ENCODE peak calls at places on chromosomes 13 and 19, in four cellular contexts. One of them, this sample, is unnamed.

GRCh38 chr19:3481241-3482090 is 1.1 kb upstream of the SMIM24 start:
- DNase-seq in SK-N-SH: no peak
- DNase-seq in HCT116: no peak
- DNase-seq in K562: peak
- DNase-seq in this sample: no peak

GRCh38 chr19:34217952-34218817 is 36.2 kb upstream of the GARRE1 start:
- DNase-seq in SK-N-SH: peak
- DNase-seq in K562: peak
- DNase-seq in HCT116: no peak
- DNase-seq in this sample: no peak

GRCh38 chr19:21084343-21084742 is 2.3 kb downstream of the ZNF714 start:
- DNase-seq in SK-N-SH: no peak
- DNase-seq in HCT116: no peak
- DNase-seq in K562: no peak
- DNase-seq in this sample: no peak

GRCh38 chr19:33587150-33587549 is 34.6 kb upstream of the CHST8 start:
- DNase-seq in K562: no peak
- DNase-seq in HCT116: no peak
- DNase-seq in SK-N-SH: no peak
- DNase-seq in this sample: no peak

GRCh38 chr13:85312071-85312470 is 487.1 kb downstream of the SLITRK6 start:
- DNase-seq in SK-N-SH: no peak
- DNase-seq in K562: no peak
- DNase-seq in HCT116: no peak
- DNase-seq in this sample: no peak

GRCh38 chr13:111361046-111361872 is 40.8 kb downstream of the TEX29 start:
- DNase-seq in HCT116: no peak
- DNase-seq in SK-N-SH: no peak
- DNase-seq in K562: no peak
- DNase-seq in this sample: no peak

GRCh38 chr13:51797664-51798488 is 6.1 kb downstream of the DHRS12 start:
- DNase-seq in HCT116: peak
- DNase-seq in K562: no peak
- DNase-seq in SK-N-SH: peak
- DNase-seq in this sample: peak

GRCh38 chr19:47633996-47634395 is 25.1 kb downstream of the BICRA start:
- DNase-seq in K562: no peak
- DNase-seq in HCT116: no peak
- DNase-seq in SK-N-SH: no peak
- DNase-seq in this sample: no peak

GRCh38 chr13:40995997-40996396 is 23.1 kb downstream of the ELF1 start:
- DNase-seq in HCT116: no peak
- DNase-seq in SK-N-SH: no peak
- DNase-seq in K562: no peak
- DNase-seq in this sample: no peak

GRCh38 chr19:3510727-3511126 is 4.6 kb downstream of the FZR1 start:
- DNase-seq in SK-N-SH: no peak
- DNase-seq in K562: no peak
- DNase-seq in HCT116: no peak
- DNase-seq in this sample: no peak

GRCh38 chr13:46185634-46186033 is 3.7 kb upstream of the LCP1 start:
- DNase-seq in SK-N-SH: no peak
- DNase-seq in HCT116: no peak
- DNase-seq in K562: no peak
- DNase-seq in this sample: no peak

GRCh38 chr19:13127811-13128575 is 9.9 kb downstream of the NACC1 start:
- DNase-seq in K562: no peak
- DNase-seq in SK-N-SH: no peak
- DNase-seq in HCT116: no peak
- DNase-seq in this sample: no peak

GRCh38 chr13:61109741-61110140 is 305.9 kb downstream of the PCDH20 start:
- DNase-seq in SK-N-SH: no peak
- DNase-seq in K562: no peak
- DNase-seq in HCT116: no peak
- DNase-seq in this sample: no peak

GRCh38 chr13:49165798-49166752 is 54.1 kb upstream of the MLNR start:
- DNase-seq in HCT116: no peak
- DNase-seq in SK-N-SH: no peak
- DNase-seq in K562: no peak
- DNase-seq in this sample: no peak

GRCh38 chr19:47436712-47437401 is 17.5 kb upstream of the MEIS3 start:
- DNase-seq in SK-N-SH: peak
- DNase-seq in HCT116: peak
- DNase-seq in K562: peak
- DNase-seq in this sample: peak

GRCh38 chr13:45257638-45258338 is 56.9 kb upstream of the KCTD4 start:
- DNase-seq in HCT116: no peak
- DNase-seq in SK-N-SH: no peak
- DNase-seq in K562: no peak
- DNase-seq in this sample: no peak

GRCh38 chr13:43124495-43124894 is 101.1 kb downstream of the DNAJC15 start:
- DNase-seq in SK-N-SH: no peak
- DNase-seq in K562: no peak
- DNase-seq in HCT116: no peak
- DNase-seq in this sample: no peak

GRCh38 chr13:31418186-31418585 is 218.4 kb downstream of the B3GLCT start:
- DNase-seq in K562: no peak
- DNase-seq in SK-N-SH: no peak
- DNase-seq in HCT116: no peak
- DNase-seq in this sample: no peak

GRCh38 chr19:23822735-23823134 is 64.0 kb upstream of the ZNF681 start:
- DNase-seq in K562: no peak
- DNase-seq in SK-N-SH: no peak
- DNase-seq in HCT116: no peak
- DNase-seq in this sample: peak

GRCh38 chr19:53992211-53992610 is 774 bp downstream of the CACNG6 start:
- DNase-seq in HCT116: no peak
- DNase-seq in K562: no peak
- DNase-seq in SK-N-SH: no peak
- DNase-seq in this sample: no peak

GRCh38 chr19:48638831-48639381 is 1.7 kb upstream of the DBP start:
- DNase-seq in SK-N-SH: peak
- DNase-seq in K562: peak
- DNase-seq in HCT116: no peak
- DNase-seq in this sample: peak

GRCh38 chr19:55178781-55179569 is 1.1 kb downstream of the SYT5 start:
- DNase-seq in HCT116: peak
- DNase-seq in K562: peak
- DNase-seq in SK-N-SH: peak
- DNase-seq in this sample: peak

GRCh38 chr13:76758257-76758656 is 127.9 kb downstream of the KCTD12 start:
- DNase-seq in SK-N-SH: peak
- DNase-seq in HCT116: no peak
- DNase-seq in K562: no peak
- DNase-seq in this sample: no peak

GRCh38 chr13:50891206-50891605 is 18.4 kb upstream of the RNASEH2B start:
- DNase-seq in K562: no peak
- DNase-seq in SK-N-SH: no peak
- DNase-seq in HCT116: no peak
- DNase-seq in this sample: no peak

GRCh38 chr19:47445937-47446402 is 25.7 kb downstream of the SLC8A2 start:
- DNase-seq in K562: peak
- DNase-seq in HCT116: no peak
- DNase-seq in SK-N-SH: peak
- DNase-seq in this sample: peak

GRCh38 chr19:15252398-15253018 is 20.3 kb upstream of the EPHX3 start:
- DNase-seq in SK-N-SH: no peak
- DNase-seq in HCT116: no peak
- DNase-seq in K562: no peak
- DNase-seq in this sample: no peak

GRCh38 chr19:5131031-5131865 is 162.3 kb downstream of the KDM4B start:
- DNase-seq in SK-N-SH: no peak
- DNase-seq in K562: peak
- DNase-seq in HCT116: no peak
- DNase-seq in this sample: no peak

GRCh38 chr13:74274946-74275345 is 140.7 kb upstream of the KLF12 start:
- DNase-seq in K562: no peak
- DNase-seq in HCT116: no peak
- DNase-seq in SK-N-SH: no peak
- DNase-seq in this sample: no peak

GRCh38 chr13:104810242-104810641 is 1725.2 kb downstream of the EFNB2 start:
- DNase-seq in SK-N-SH: no peak
- DNase-seq in K562: no peak
- DNase-seq in HCT116: no peak
- DNase-seq in this sample: no peak

GRCh38 chr19:38213911-38214625 is 10.0 kb downstream of the DPF1 start:
- DNase-seq in K562: no peak
- DNase-seq in SK-N-SH: no peak
- DNase-seq in HCT116: no peak
- DNase-seq in this sample: no peak
- TF ChIP-seq JUND in K562: no peak
- TF ChIP-seq JUND in SK-N-SH: no peak
- TF ChIP-seq JUND in HCT116: no peak
- TF ChIP-seq JUND in this sample: no peak

DNA sequence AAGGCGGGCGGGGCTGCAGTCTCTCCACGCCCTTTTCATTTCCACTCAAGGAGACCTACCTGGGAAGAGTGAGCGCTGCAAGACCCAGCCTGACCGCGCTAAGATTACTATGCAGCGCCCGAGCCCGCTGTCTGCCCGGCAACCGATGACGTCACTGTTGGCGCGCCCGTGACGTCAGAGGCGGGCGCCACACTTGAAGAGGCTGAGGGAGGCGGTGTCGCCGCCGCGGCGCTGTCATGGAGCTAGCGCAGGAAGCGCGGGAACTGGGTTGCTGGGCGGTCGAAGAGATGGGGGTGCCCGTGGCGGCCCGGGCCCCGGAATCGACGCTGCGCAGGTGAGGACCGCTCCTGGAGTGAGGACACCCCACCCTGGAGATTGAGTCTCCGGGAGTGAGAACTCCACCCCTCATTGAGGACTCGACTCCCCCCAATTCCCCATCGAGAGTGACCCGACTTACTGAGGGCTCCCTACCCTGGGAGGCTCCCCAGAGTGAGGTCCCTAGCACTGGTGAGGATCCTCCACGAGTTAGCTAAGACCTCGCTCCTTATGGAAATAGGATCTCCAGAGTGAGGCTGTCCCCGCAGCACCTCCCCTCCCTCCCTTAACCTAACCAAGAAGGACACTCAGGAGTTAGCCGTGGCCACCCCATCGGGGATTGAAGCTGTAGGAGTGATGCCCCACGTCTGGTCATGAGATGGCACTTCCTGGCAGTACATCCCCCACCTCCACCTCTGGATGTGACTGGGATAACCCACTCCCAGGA is at the start of gene HAUS5:
- DNase-seq in K562: peak
- DNase-seq in HCT116: peak
- DNase-seq in SK-N-SH: peak
- DNase-seq in this sample: peak
- TF ChIP-seq JUND in K562: peak
- TF ChIP-seq JUND in HCT116: no peak
- TF ChIP-seq JUND in SK-N-SH: no peak
- TF ChIP-seq JUND in this sample: no peak

GRCh38 chr13:21234537-21234936 is 58.1 kb downstream of the MRPL57 start:
- DNase-seq in K562: no peak
- DNase-seq in SK-N-SH: peak
- DNase-seq in HCT116: no peak
- DNase-seq in this sample: no peak
- TF ChIP-seq JUND in K562: no peak
- TF ChIP-seq JUND in SK-N-SH: no peak
- TF ChIP-seq JUND in HCT116: no peak
- TF ChIP-seq JUND in this sample: no peak

GRCh38 chr19:6270076-6270745 is 9.6 kb downstream of the MLLT1 start:
- DNase-seq in K562: no peak
- DNase-seq in HCT116: no peak
- DNase-seq in SK-N-SH: no peak
- DNase-seq in this sample: no peak
- TF ChIP-seq JUND in K562: no peak
- TF ChIP-seq JUND in HCT116: no peak
- TF ChIP-seq JUND in SK-N-SH: no peak
- TF ChIP-seq JUND in this sample: no peak

GRCh38 chr13:73141292-73141771 is 82.5 kb downstream of the KLF5 start:
- DNase-seq in HCT116: no peak
- DNase-seq in SK-N-SH: no peak
- DNase-seq in K562: no peak
- DNase-seq in this sample: no peak
- TF ChIP-seq JUND in HCT116: no peak
- TF ChIP-seq JUND in SK-N-SH: no peak
- TF ChIP-seq JUND in K562: no peak
- TF ChIP-seq JUND in this sample: no peak

DNA sequence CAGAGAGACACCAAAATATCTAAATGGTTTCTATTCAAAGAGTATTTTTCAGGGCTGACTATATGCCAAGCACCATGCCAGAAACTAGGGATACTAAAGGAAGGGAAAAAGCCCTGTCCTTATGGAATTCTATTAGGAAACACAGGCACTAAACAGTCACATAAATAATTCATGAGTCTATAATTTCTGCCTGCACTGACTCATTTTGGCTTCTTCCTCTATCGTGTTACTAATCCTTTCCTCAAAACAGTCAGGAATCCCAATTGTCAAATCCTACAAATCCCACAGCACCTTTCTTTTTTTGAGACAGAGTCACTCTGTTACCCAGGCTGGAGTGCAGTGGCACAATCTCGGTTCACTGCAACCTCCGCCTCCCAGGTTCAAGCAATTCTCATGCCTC is 29.2 kb downstream of the XPO4 start:
- DNase-seq in K562: no peak
- DNase-seq in HCT116: no peak
- DNase-seq in SK-N-SH: no peak
- DNase-seq in this sample: no peak
- TF ChIP-seq JUND in K562: no peak
- TF ChIP-seq JUND in HCT116: no peak
- TF ChIP-seq JUND in SK-N-SH: no peak
- TF ChIP-seq JUND in this sample: no peak

GRCh38 chr13:100986571-100986970 is 312.0 kb upstream of the TMTC4 start:
- DNase-seq in HCT116: no peak
- DNase-seq in K562: no peak
- DNase-seq in SK-N-SH: no peak
- DNase-seq in this sample: no peak

GRCh38 chr13:100989424-100989823 is 314.8 kb upstream of the TMTC4 start:
- DNase-seq in K562: no peak
- DNase-seq in SK-N-SH: no peak
- DNase-seq in HCT116: no peak
- DNase-seq in this sample: no peak

GRCh38 chr13:100983111-100983510 is 308.5 kb upstream of the TMTC4 start:
- DNase-seq in SK-N-SH: no peak
- DNase-seq in K562: no peak
- DNase-seq in HCT116: no peak
- DNase-seq in this sample: no peak

GRCh38 chr13:100984349-100984748 is 309.8 kb upstream of the TMTC4 start:
- DNase-seq in SK-N-SH: no peak
- DNase-seq in K562: no peak
- DNase-seq in HCT116: no peak
- DNase-seq in this sample: no peak

DNA sequence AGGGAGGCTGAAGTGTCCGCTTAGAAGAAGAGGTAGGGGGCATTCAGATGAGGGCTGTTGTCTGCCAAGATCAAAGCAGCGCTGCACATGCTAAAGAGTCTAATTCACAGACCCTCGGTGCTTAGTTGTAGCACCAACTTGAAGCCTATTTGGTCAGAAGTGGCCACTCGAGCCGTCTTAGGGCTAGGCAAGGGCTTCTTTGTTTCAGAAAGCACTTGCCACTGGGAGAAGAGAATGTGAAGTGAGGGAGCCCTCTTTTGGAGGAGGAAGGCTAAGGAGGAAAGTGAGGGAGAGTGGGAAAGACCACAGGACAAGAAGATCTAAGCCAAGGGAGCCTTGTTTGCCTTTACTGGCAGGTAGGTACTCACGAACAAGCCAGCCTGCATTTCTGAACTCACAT is 313.4 kb upstream of the TMTC4 start:
- DNase-seq in HCT116: no peak
- DNase-seq in K562: no peak
- DNase-seq in SK-N-SH: no peak
- DNase-seq in this sample: peak
- TF ChIP-seq JUND in HCT116: no peak
- TF ChIP-seq JUND in K562: no peak
- TF ChIP-seq JUND in SK-N-SH: no peak
- TF ChIP-seq JUND in this sample: no peak

This sample was measured in T47D.